ENCODE peak calls at places on chromosome 3, in ten cellular contexts. One of them, this sample, is unnamed.
A peak's percentile ranks its signal among the peaks of the same experiment; 100 is the strongest.

GRCh38 chr3:45642731-45643152 is 46.5 kb upstream of the SACM1L start:
- DNase-seq in WERI-Rb-1: no peak
- DNase-seq in endodermal cell: no peak
- DNase-seq in AG04450: no peak
- DNase-seq in fibroblast of mammary gland: peak; percentile 62
- DNase-seq in CD8-positive, alpha-beta T cell: no peak
- DNase-seq in ovary: no peak
- DNase-seq in fibroblast of the aortic adventitia: no peak
- DNase-seq in foreskin fibroblast: no peak
- DNase-seq in lower lobe of right lung: peak; percentile 92
- DNase-seq in this sample: no peak

GRCh38 chr3:55782351-55782750 is 295.2 kb upstream of the WNT5A start:
- DNase-seq in WERI-Rb-1: no peak
- DNase-seq in endodermal cell: no peak
- DNase-seq in AG04450: no peak
- DNase-seq in fibroblast of mammary gland: no peak
- DNase-seq in CD8-positive, alpha-beta T cell: no peak
- DNase-seq in ovary: no peak
- DNase-seq in fibroblast of the aortic adventitia: no peak
- DNase-seq in foreskin fibroblast: no peak
- DNase-seq in lower lobe of right lung: no peak
- DNase-seq in this sample: no peak

GRCh38 chr3:131454501-131454900 is 48.3 kb downstream of the MRPL3 start:
- DNase-seq in WERI-Rb-1: no peak
- DNase-seq in endodermal cell: no peak
- DNase-seq in AG04450: no peak
- DNase-seq in fibroblast of mammary gland: peak; percentile 90
- DNase-seq in CD8-positive, alpha-beta T cell: no peak
- DNase-seq in ovary: no peak
- DNase-seq in fibroblast of the aortic adventitia: peak; percentile 53
- DNase-seq in foreskin fibroblast: peak; percentile 76
- DNase-seq in lower lobe of right lung: no peak
- DNase-seq in this sample: no peak

GRCh38 chr3:129058441-129059194 is 2.0 kb upstream of the GP9 start:
- DNase-seq in WERI-Rb-1: no peak
- DNase-seq in endodermal cell: peak; percentile 47
- DNase-seq in AG04450: no peak
- DNase-seq in fibroblast of mammary gland: no peak
- DNase-seq in CD8-positive, alpha-beta T cell: peak; percentile 38
- DNase-seq in ovary: no peak
- DNase-seq in fibroblast of the aortic adventitia: no peak
- DNase-seq in foreskin fibroblast: no peak
- DNase-seq in lower lobe of right lung: peak; percentile 36
- DNase-seq in this sample: no peak

GRCh38 chr3:18843930-18844329 is 304.4 kb upstream of the KCNH8 start:
- DNase-seq in WERI-Rb-1: no peak
- DNase-seq in endodermal cell: no peak
- DNase-seq in AG04450: no peak
- DNase-seq in fibroblast of mammary gland: no peak
- DNase-seq in CD8-positive, alpha-beta T cell: no peak
- DNase-seq in ovary: no peak
- DNase-seq in fibroblast of the aortic adventitia: no peak
- DNase-seq in foreskin fibroblast: no peak
- DNase-seq in lower lobe of right lung: no peak
- DNase-seq in this sample: no peak

GRCh38 chr3:186260726-186261125 is 101.3 kb downstream of the DGKG start:
- DNase-seq in WERI-Rb-1: peak; percentile 28
- DNase-seq in endodermal cell: no peak
- DNase-seq in AG04450: no peak
- DNase-seq in fibroblast of mammary gland: no peak
- DNase-seq in CD8-positive, alpha-beta T cell: no peak
- DNase-seq in ovary: no peak
- DNase-seq in fibroblast of the aortic adventitia: no peak
- DNase-seq in foreskin fibroblast: no peak
- DNase-seq in lower lobe of right lung: no peak
- DNase-seq in this sample: no peak

GRCh38 chr3:43203022-43203421 is 83.3 kb upstream of the SNRK start:
- DNase-seq in WERI-Rb-1: peak; percentile 80
- DNase-seq in endodermal cell: no peak
- DNase-seq in AG04450: no peak
- DNase-seq in fibroblast of mammary gland: no peak
- DNase-seq in CD8-positive, alpha-beta T cell: no peak
- DNase-seq in ovary: no peak
- DNase-seq in fibroblast of the aortic adventitia: no peak
- DNase-seq in foreskin fibroblast: no peak
- DNase-seq in lower lobe of right lung: no peak
- DNase-seq in this sample: no peak

GRCh38 chr3:170689218-170689874 is 103.5 kb upstream of the SLC7A14 start:
- DNase-seq in WERI-Rb-1: peak; percentile 17
- DNase-seq in endodermal cell: peak; percentile 87
- DNase-seq in AG04450: peak; percentile 68
- DNase-seq in fibroblast of mammary gland: peak; percentile 75
- DNase-seq in CD8-positive, alpha-beta T cell: no peak
- DNase-seq in ovary: no peak
- DNase-seq in fibroblast of the aortic adventitia: peak; percentile 94
- DNase-seq in foreskin fibroblast: peak; percentile 90
- DNase-seq in lower lobe of right lung: peak; percentile 64
- DNase-seq in this sample: peak; percentile 4

GRCh38 chr3:52144034-52144795 is 10.0 kb downstream of the POC1A start:
- DNase-seq in WERI-Rb-1: peak; percentile 88
- DNase-seq in endodermal cell: peak; percentile 94
- DNase-seq in AG04450: peak; percentile 61
- DNase-seq in fibroblast of mammary gland: peak; percentile 70
- DNase-seq in CD8-positive, alpha-beta T cell: peak; percentile 92
- DNase-seq in ovary: peak; percentile 79
- DNase-seq in fibroblast of the aortic adventitia: peak; percentile 83
- DNase-seq in foreskin fibroblast: peak; percentile 70
- DNase-seq in lower lobe of right lung: peak; percentile 89
- DNase-seq in this sample: peak; percentile 85

GRCh38 chr3:14092464-14092863 is 32.2 kb downstream of the CHCHD4 start:
- DNase-seq in WERI-Rb-1: no peak
- DNase-seq in endodermal cell: no peak
- DNase-seq in AG04450: no peak
- DNase-seq in fibroblast of mammary gland: no peak
- DNase-seq in CD8-positive, alpha-beta T cell: no peak
- DNase-seq in ovary: no peak
- DNase-seq in fibroblast of the aortic adventitia: no peak
- DNase-seq in foreskin fibroblast: no peak
- DNase-seq in lower lobe of right lung: no peak
- DNase-seq in this sample: no peak

GRCh38 chr3:39794880-39795279 is 14.5 kb upstream of the MYRIP start:
- DNase-seq in WERI-Rb-1: no peak
- DNase-seq in endodermal cell: no peak
- DNase-seq in AG04450: no peak
- DNase-seq in fibroblast of mammary gland: no peak
- DNase-seq in CD8-positive, alpha-beta T cell: no peak
- DNase-seq in ovary: no peak
- DNase-seq in fibroblast of the aortic adventitia: no peak
- DNase-seq in foreskin fibroblast: no peak
- DNase-seq in lower lobe of right lung: no peak
- DNase-seq in this sample: no peak

GRCh38 chr3:120846073-120846472 is 61.9 kb upstream of the STXBP5L start:
- DNase-seq in WERI-Rb-1: no peak
- DNase-seq in endodermal cell: peak; percentile 85
- DNase-seq in AG04450: no peak
- DNase-seq in fibroblast of mammary gland: no peak
- DNase-seq in CD8-positive, alpha-beta T cell: no peak
- DNase-seq in ovary: no peak
- DNase-seq in fibroblast of the aortic adventitia: no peak
- DNase-seq in foreskin fibroblast: no peak
- DNase-seq in lower lobe of right lung: no peak
- DNase-seq in this sample: no peak

GRCh38 chr3:107794664-107795443 is 272.1 kb downstream of the BBX start:
- DNase-seq in WERI-Rb-1: no peak
- DNase-seq in endodermal cell: no peak
- DNase-seq in AG04450: no peak
- DNase-seq in fibroblast of mammary gland: peak; percentile 58
- DNase-seq in CD8-positive, alpha-beta T cell: no peak
- DNase-seq in ovary: peak; percentile 36
- DNase-seq in fibroblast of the aortic adventitia: peak; percentile 81
- DNase-seq in foreskin fibroblast: peak; percentile 6
- DNase-seq in lower lobe of right lung: no peak
- DNase-seq in this sample: no peak
- TF ChIP-seq CTCF in WERI-Rb-1: peak; percentile 23
- TF ChIP-seq CTCF in endodermal cell: peak; percentile 59
- TF ChIP-seq CTCF in AG04450: peak; percentile 37
- TF ChIP-seq CTCF in fibroblast of mammary gland: peak; percentile 48
- TF ChIP-seq CTCF in CD8-positive, alpha-beta T cell: no peak
- TF ChIP-seq CTCF in ovary: peak; percentile 15
- TF ChIP-seq CTCF in fibroblast of the aortic adventitia: peak; percentile 64
- TF ChIP-seq CTCF in foreskin fibroblast: peak; percentile 24
- TF ChIP-seq CTCF in lower lobe of right lung: peak; percentile 22
- TF ChIP-seq CTCF in this sample: no peak

DNA sequence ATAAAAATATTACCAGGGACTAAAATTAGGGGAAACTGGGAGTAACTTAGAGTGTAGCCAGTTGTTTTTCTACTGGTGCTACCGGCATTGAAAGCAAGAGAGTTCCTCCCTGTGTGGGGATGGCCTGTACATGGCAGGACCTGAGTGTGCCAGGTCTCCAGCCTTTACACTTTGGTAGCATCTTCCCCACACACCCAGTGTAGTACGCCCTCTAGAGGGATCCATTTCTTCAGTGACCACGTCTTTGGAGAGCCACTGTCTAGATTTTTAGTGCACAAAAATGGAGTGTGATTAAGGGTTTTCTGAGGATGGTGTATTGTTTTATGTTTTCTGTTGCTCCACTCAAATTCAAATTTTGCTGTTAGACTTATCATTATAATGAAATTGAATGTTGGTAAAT is 507.0 kb upstream of the TPRG1 start:
- DNase-seq in WERI-Rb-1: peak; percentile 17
- DNase-seq in endodermal cell: no peak
- DNase-seq in AG04450: no peak
- DNase-seq in fibroblast of mammary gland: peak; percentile 45
- DNase-seq in CD8-positive, alpha-beta T cell: no peak
- DNase-seq in ovary: no peak
- DNase-seq in fibroblast of the aortic adventitia: no peak
- DNase-seq in foreskin fibroblast: no peak
- DNase-seq in lower lobe of right lung: no peak
- DNase-seq in this sample: peak; percentile 20
- TF ChIP-seq CTCF in WERI-Rb-1: peak; percentile 43
- TF ChIP-seq CTCF in endodermal cell: peak; percentile 70
- TF ChIP-seq CTCF in AG04450: no peak
- TF ChIP-seq CTCF in fibroblast of mammary gland: peak; percentile 38
- TF ChIP-seq CTCF in CD8-positive, alpha-beta T cell: no peak
- TF ChIP-seq CTCF in ovary: no peak
- TF ChIP-seq CTCF in fibroblast of the aortic adventitia: no peak
- TF ChIP-seq CTCF in foreskin fibroblast: no peak
- TF ChIP-seq CTCF in lower lobe of right lung: peak; percentile 10
- TF ChIP-seq CTCF in this sample: no peak

GRCh38 chr3:23438657-23439056 is 235.5 kb downstream of the UBE2E2 start:
- DNase-seq in WERI-Rb-1: no peak
- DNase-seq in endodermal cell: no peak
- DNase-seq in AG04450: no peak
- DNase-seq in fibroblast of mammary gland: no peak
- DNase-seq in CD8-positive, alpha-beta T cell: no peak
- DNase-seq in ovary: no peak
- DNase-seq in fibroblast of the aortic adventitia: no peak
- DNase-seq in foreskin fibroblast: no peak
- DNase-seq in lower lobe of right lung: no peak
- DNase-seq in this sample: no peak

GRCh38 chr3:23439080-23439479 is 236.0 kb downstream of the UBE2E2 start:
- DNase-seq in WERI-Rb-1: no peak
- DNase-seq in endodermal cell: no peak
- DNase-seq in AG04450: no peak
- DNase-seq in fibroblast of mammary gland: no peak
- DNase-seq in CD8-positive, alpha-beta T cell: no peak
- DNase-seq in ovary: no peak
- DNase-seq in fibroblast of the aortic adventitia: no peak
- DNase-seq in foreskin fibroblast: no peak
- DNase-seq in lower lobe of right lung: no peak
- DNase-seq in this sample: no peak

GRCh38 chr3:23435904-23436303 is 232.8 kb downstream of the UBE2E2 start:
- DNase-seq in WERI-Rb-1: no peak
- DNase-seq in endodermal cell: peak; percentile 57
- DNase-seq in AG04450: no peak
- DNase-seq in fibroblast of mammary gland: no peak
- DNase-seq in CD8-positive, alpha-beta T cell: no peak
- DNase-seq in ovary: no peak
- DNase-seq in fibroblast of the aortic adventitia: no peak
- DNase-seq in foreskin fibroblast: no peak
- DNase-seq in lower lobe of right lung: no peak
- DNase-seq in this sample: no peak

GRCh38 chr3:23431759-23432158 is 228.6 kb downstream of the UBE2E2 start:
- DNase-seq in WERI-Rb-1: no peak
- DNase-seq in endodermal cell: no peak
- DNase-seq in AG04450: no peak
- DNase-seq in fibroblast of mammary gland: peak; percentile 40
- DNase-seq in CD8-positive, alpha-beta T cell: no peak
- DNase-seq in ovary: no peak
- DNase-seq in fibroblast of the aortic adventitia: peak; percentile 18
- DNase-seq in foreskin fibroblast: no peak
- DNase-seq in lower lobe of right lung: no peak
- DNase-seq in this sample: no peak

DNA sequence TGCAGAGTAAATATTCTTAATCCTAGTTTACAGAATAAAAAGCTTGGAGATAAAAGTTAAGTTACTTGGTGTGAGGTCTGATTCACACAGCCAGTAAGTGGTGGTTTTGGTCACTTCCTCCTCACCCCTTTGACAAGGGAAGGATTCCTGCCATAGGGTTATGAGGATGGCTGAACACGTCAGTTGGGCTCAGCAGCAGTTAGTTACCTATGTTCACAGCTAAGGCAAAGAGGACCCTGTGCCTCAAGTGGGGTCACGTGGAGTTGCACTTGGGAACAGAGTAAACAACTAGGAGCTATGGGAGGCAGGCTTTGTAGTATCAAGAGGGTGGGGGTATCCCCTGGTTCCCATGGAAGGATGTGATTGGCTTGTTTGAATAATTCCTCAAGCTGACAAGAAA is 232.2 kb downstream of the UBE2E2 start:
- DNase-seq in WERI-Rb-1: no peak
- DNase-seq in endodermal cell: peak; percentile 70
- DNase-seq in AG04450: no peak
- DNase-seq in fibroblast of mammary gland: no peak
- DNase-seq in CD8-positive, alpha-beta T cell: no peak
- DNase-seq in ovary: no peak
- DNase-seq in fibroblast of the aortic adventitia: no peak
- DNase-seq in foreskin fibroblast: no peak
- DNase-seq in lower lobe of right lung: no peak
- DNase-seq in this sample: no peak
- TF ChIP-seq CTCF in WERI-Rb-1: no peak
- TF ChIP-seq CTCF in endodermal cell: peak; percentile 26
- TF ChIP-seq CTCF in AG04450: no peak
- TF ChIP-seq CTCF in fibroblast of mammary gland: no peak
- TF ChIP-seq CTCF in CD8-positive, alpha-beta T cell: no peak
- TF ChIP-seq CTCF in ovary: no peak
- TF ChIP-seq CTCF in fibroblast of the aortic adventitia: no peak
- TF ChIP-seq CTCF in foreskin fibroblast: no peak
- TF ChIP-seq CTCF in lower lobe of right lung: no peak
- TF ChIP-seq CTCF in this sample: no peak

DNA sequence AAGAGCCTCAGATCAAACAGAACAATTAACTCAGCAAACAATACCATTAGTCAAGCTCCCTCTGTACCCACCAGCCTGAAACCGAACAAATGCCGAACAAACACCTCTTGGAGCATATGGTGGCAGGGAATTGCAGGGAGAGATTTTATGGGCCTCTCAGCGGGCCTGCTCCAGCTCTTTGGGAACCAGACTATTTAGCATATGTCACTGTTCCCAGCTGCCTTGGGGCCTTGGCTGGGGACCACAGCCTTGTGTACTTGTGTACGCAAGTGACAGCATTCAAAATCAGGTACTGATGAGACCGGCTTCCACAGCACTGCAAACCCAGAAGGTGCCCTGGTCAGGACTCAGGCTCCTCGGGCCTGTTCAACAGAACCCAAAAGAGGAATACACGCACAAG is 388.7 kb upstream of the PPP2R3A start:
- DNase-seq in WERI-Rb-1: no peak
- DNase-seq in endodermal cell: no peak
- DNase-seq in AG04450: no peak
- DNase-seq in fibroblast of mammary gland: no peak
- DNase-seq in CD8-positive, alpha-beta T cell: no peak
- DNase-seq in ovary: no peak
- DNase-seq in fibroblast of the aortic adventitia: no peak
- DNase-seq in foreskin fibroblast: no peak
- DNase-seq in lower lobe of right lung: no peak
- DNase-seq in this sample: no peak
- TF ChIP-seq CTCF in WERI-Rb-1: no peak
- TF ChIP-seq CTCF in endodermal cell: no peak
- TF ChIP-seq CTCF in AG04450: no peak
- TF ChIP-seq CTCF in fibroblast of mammary gland: no peak
- TF ChIP-seq CTCF in CD8-positive, alpha-beta T cell: no peak
- TF ChIP-seq CTCF in ovary: no peak
- TF ChIP-seq CTCF in fibroblast of the aortic adventitia: no peak
- TF ChIP-seq CTCF in foreskin fibroblast: no peak
- TF ChIP-seq CTCF in lower lobe of right lung: no peak
- TF ChIP-seq CTCF in this sample: no peak

This sample was measured in endothelial cell.